ENCODE peak calls at places on chromosome X, in ten cellular contexts. T, X, O, G, P, I, M, S, L and F are unnamed samples.

GRCh38 chrX:19549838-19550237 is 34.5 kb upstream of the MAP3K15 start:
- DNase-seq in S (no peak), T (no peak), I (no peak), L (no peak), O (no peak), X (no peak), M (no peak), G (no peak), P (no peak), F (no peak)

GRCh38 chrX:123975180-123975579 is 13.7 kb downstream of the STAG2 start:
- DNase-seq in L (no peak), M (peak), I (no peak), G (no peak), O (no peak), X (no peak), T (peak), P (peak), S (no peak), F (no peak)

GRCh38 chrX:13876652-13877051 is 59.8 kb upstream of the GPM6B start:
- DNase-seq in G (no peak), S (no peak), O (no peak), X (no peak), I (no peak), L (no peak), P (peak), T (peak), M (peak), F (peak)

GRCh38 chrX:132594129-132594528 is 105.3 kb upstream of the MBNL3 start:
- DNase-seq in L (no peak), O (no peak), G (no peak), X (no peak), S (no peak), M (no peak), P (no peak), T (peak), I (no peak), F (no peak)

GRCh38 chrX:72107841-72108590 is 23.7 kb downstream of the RTL5 start:
- DNase-seq in M (no peak), L (no peak), I (no peak), T (no peak), P (no peak), O (no peak), X (no peak), G (no peak), S (no peak), F (no peak)

GRCh38 chrX:106415276-106415895 is 196.4 kb upstream of the RADX start:
- DNase-seq in X (no peak), G (no peak), P (peak), M (peak), S (no peak), L (no peak), O (no peak), I (no peak), T (peak), F (no peak)

GRCh38 chrX:140123446-140123845 is 158.1 kb upstream of the CXorf66 start:
- DNase-seq in O (no peak), G (peak), L (no peak), T (no peak), S (no peak), X (no peak), P (no peak), M (peak), I (no peak), F (no peak)

GRCh38 chrX:148282504-148282903 is 217.9 kb upstream of the AFF2 start:
- DNase-seq in L (no peak), S (no peak), T (no peak), M (no peak), G (no peak), X (no peak), O (no peak), I (no peak), P (no peak), F (no peak)

GRCh38 chrX:7580127-7580526 is 262.8 kb upstream of the VCX start:
- DNase-seq in P (no peak), M (no peak), O (no peak), X (no peak), G (no peak), L (no peak), I (no peak), T (peak), S (no peak), F (no peak)

GRCh38 chrX:2262679-2263055 is 238.1 kb downstream of the DHRSX start:
- DNase-seq in P (no peak), T (no peak), L (no peak), S (no peak), I (no peak), G (peak), X (no peak), O (no peak), M (no peak), F (no peak)

GRCh38 chrX:45697591-45697990 is 496.9 kb upstream of the DIPK2B start:
- DNase-seq in O (peak), S (no peak), X (no peak), T (peak), P (peak), M (peak), G (no peak), L (no peak), I (no peak), F (no peak)

GRCh38 chrX:526295-527224 is 104.0 kb upstream of the SHOX start:
- DNase-seq in T (no peak), M (no peak), O (no peak), L (no peak), S (no peak), P (no peak), X (no peak), I (no peak), G (no peak), F (no peak)

GRCh38 chrX:120380699-120381098 is 18.8 kb downstream of the ATP1B4 start:
- DNase-seq in L (no peak), X (no peak), I (no peak), S (no peak), G (peak), P (peak), M (peak), O (no peak), T (peak), F (no peak)

GRCh38 chrX:100085851-100086250 is 324.2 kb downstream of the PCDH19 start:
- DNase-seq in G (no peak), O (no peak), M (no peak), P (no peak), T (peak), L (no peak), S (no peak), I (no peak), X (no peak), F (no peak)

GRCh38 chrX:49186125-49187027 is at the start of gene PRICKLE3:
- DNase-seq in T (peak), I (peak), O (no peak), P (peak), X (peak), S (peak), G (peak), L (peak), M (peak), F (peak)

GRCh38 chrX:96770315-96770714 is 85.7 kb downstream of the DIAPH2 start:
- DNase-seq in X (no peak), T (peak), L (no peak), O (no peak), G (no peak), I (no peak), M (peak), P (peak), S (no peak), F (no peak)

GRCh38 chrX:19514791-19515614 is at the start of gene MAP3K15:
- DNase-seq in O (no peak), T (peak), M (no peak), G (peak), I (peak), X (no peak), L (peak), P (peak), S (peak), F (no peak)

GRCh38 chrX:94400488-94400887 is 726.5 kb downstream of the FAM133A start:
- DNase-seq in X (no peak), S (no peak), I (no peak), G (no peak), P (no peak), T (no peak), L (no peak), M (no peak), O (no peak), F (no peak)

DNA sequence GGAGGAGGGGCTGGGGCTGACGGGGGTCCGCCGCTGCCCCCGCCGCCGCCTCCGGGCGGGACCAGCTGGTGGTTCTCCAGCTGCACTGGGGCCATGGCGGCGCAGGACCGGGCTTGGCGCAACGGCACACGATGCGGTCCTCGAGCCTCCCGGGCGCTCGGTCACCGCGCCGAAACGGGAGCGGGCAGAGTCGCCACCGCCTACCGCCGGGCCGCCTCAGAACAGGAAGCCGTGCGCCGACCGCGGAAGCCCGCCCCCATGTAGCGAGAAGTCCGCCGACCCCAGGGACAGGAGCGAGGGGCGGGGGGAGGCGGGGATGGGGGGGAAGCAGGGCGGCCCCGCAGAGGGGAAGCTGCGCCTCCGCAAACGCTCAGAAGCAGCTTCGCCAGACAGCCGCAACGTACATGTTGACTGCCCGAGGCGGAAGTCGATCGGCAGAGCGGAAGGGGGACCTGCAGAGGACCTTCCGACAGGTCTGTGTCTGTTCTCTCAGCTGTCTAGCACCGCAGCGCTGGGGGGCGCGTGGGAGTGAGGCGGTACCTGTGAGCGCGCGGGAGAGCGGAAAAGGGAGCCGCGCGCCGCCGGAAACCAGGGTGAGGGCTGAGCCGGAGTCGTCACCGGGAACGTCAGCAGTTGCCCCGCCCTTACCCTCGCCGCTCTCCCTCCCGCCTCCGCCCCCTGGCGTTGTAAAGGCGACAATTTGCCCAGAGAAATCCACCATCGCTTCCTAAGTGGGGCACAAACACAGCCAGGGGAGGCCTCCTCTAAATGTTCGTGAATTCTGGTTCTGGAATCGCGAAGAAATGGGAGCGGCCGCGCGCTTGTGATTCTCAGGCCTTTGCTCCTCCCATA is at the start of gene MED14:
- DNase-seq in P (peak), T (peak), I (peak), L (peak), O (peak), X (peak), M (peak), S (peak), G (peak), F (peak)
- TF ChIP-seq CTCF in P (peak), T (peak), I (peak), L (no peak), O (peak), X (peak), M (peak), S (peak), G (peak), F (peak)

GRCh38 chrX:134604701-134605271 is 53.5 kb downstream of the PLAC1 start:
- DNase-seq in I (peak), M (no peak), G (peak), S (peak), X (no peak), O (no peak), L (peak), P (peak), T (peak), F (no peak)
- H3K4me3 ChIP-seq in I (no peak), M (no peak), G (no peak), S (no peak), X (no peak), O (no peak), L (no peak), P (no peak), T (no peak), F (no peak)

DNA sequence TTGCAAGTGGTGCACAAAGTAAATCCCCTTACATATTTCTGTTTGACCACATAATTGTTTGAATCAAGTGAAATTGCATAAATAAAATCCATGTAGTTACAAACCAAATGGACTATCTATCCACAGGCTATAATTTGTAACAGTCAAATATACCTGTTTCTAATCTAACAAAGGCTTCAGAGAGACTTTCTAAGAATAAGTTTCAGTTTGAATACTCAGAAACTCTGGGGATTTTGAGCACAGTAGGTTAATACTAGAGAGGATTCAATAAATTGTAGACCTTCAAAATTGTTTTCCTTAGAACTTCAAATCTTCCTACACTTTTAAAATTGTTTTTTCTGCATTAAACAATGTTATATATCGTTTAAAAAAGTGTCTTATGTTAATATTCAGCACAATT is 1250.1 kb downstream of the NLGN4X start:
- DNase-seq in X (no peak), T (no peak), I (no peak), P (no peak), O (no peak), G (no peak), S (no peak), M (no peak), L (no peak), F (no peak)
- TF ChIP-seq CTCF in X (no peak), T (no peak), I (no peak), P (no peak), O (no peak), G (no peak), S (no peak), M (no peak), L (no peak), F (no peak)

DNA sequence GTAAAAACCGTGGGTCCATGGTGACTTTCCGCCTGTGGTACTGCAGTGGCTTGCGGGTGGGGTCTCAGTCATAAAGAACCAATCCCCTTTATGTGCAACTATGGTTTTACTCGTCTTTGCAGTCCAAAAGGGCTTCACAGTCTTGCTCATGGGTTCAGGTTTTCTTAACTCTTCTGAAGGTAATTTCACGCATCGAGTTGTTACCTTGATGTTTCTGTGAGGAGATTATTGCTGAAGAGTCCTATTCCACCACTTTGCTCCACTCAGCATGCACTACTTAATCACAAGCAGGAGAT is 41.5 kb downstream of the F8 start:
- DNase-seq in T (no peak), S (no peak), P (no peak), O (no peak), G (no peak), M (no peak), L (no peak), X (no peak), I (no peak), F (no peak)
- H3K4me3 ChIP-seq in T (peak), S (peak), P (no peak), O (no peak), G (no peak), M (peak), L (no peak), X (no peak), I (peak), F (no peak)

GRCh38 chrX:32483534-32484136 is 727.7 kb downstream of the DMD start:
- DNase-seq in L (no peak), P (peak), S (no peak), T (no peak), G (no peak), O (no peak), X (no peak), M (no peak), I (no peak), F (no peak)
- TF ChIP-seq CTCF in L (no peak), P (no peak), S (peak), T (no peak), G (no peak), O (no peak), X (no peak), M (peak), I (no peak), F (peak)

GRCh38 chrX:137574784-137575298 is 8.9 kb downstream of the ZIC3 start:
- DNase-seq in L (no peak), X (no peak), O (no peak), T (no peak), P (no peak), M (no peak), S (no peak), G (no peak), I (no peak), F (no peak)
- H3K4me3 ChIP-seq in L (no peak), X (no peak), O (no peak), T (no peak), P (no peak), M (peak), S (no peak), G (no peak), I (no peak), F (peak)